ENCODE peak calls at places on chromosomes 12 and 14, in six cellular contexts. M, R, B, X, L and J are unnamed samples.

GRCh38 chr14:21940887-21941855 is 267.6 kb upstream of the OR4E1 start:
- DNase-seq in X (peak), B (no peak), R (no peak), L (peak), M (peak), J (no peak)

GRCh38 chr12:51855586-51856428 is 7.3 kb upstream of the FIGNL2 start:
- DNase-seq in X (no peak), B (no peak), L (no peak), M (peak), R (no peak), J (no peak)

GRCh38 chr14:62138593-62138992 is 376.4 kb downstream of the SNAPC1 start:
- DNase-seq in X (no peak), M (no peak), B (no peak), R (no peak), L (no peak), J (no peak)

GRCh38 chr14:59484611-59485174 is 376 bp downstream of the JKAMP start:
- DNase-seq in R (no peak), X (no peak), B (peak), L (no peak), M (no peak), J (no peak)

GRCh38 chr12:68370667-68371066 is 38.5 kb upstream of the MDM1 start:
- DNase-seq in L (no peak), X (no peak), R (no peak), M (no peak), B (no peak), J (no peak)

GRCh38 chr14:34994668-34995067 is 11.9 kb downstream of the SRP54 start:
- DNase-seq in L (no peak), B (no peak), X (no peak), M (no peak), R (no peak), J (no peak)

GRCh38 chr14:54138024-54138353 is 181.4 kb upstream of the BMP4 start:
- DNase-seq in X (no peak), R (no peak), B (no peak), L (no peak), M (no peak), J (no peak)

GRCh38 chr14:104362761-104363605 is 216.6 kb upstream of the C14orf180 start:
- DNase-seq in L (no peak), B (no peak), R (no peak), X (no peak), M (no peak), J (peak)

GRCh38 chr14:104084251-104085002 is 1.1 kb upstream of the ASPG start:
- DNase-seq in R (no peak), X (peak), M (no peak), L (no peak), B (no peak), J (peak)

GRCh38 chr14:78173266-78174001 is 3.3 kb downstream of the NRXN3 start:
- DNase-seq in B (no peak), X (no peak), R (no peak), M (no peak), L (no peak), J (no peak)

GRCh38 chr14:94888108-94888507 is 118.2 kb upstream of the GSC start:
- DNase-seq in B (no peak), R (no peak), L (no peak), X (peak), M (no peak), J (no peak)

GRCh38 chr12:111355181-111355925 is 13.5 kb downstream of the PHETA1 start:
- DNase-seq in R (no peak), M (no peak), L (no peak), B (no peak), X (no peak), J (no peak)

GRCh38 chr14:102262894-102263462 is 42.0 kb downstream of the MOK start:
- DNase-seq in R (no peak), X (no peak), L (peak), M (peak), B (peak), J (no peak)

GRCh38 chr14:100747021-100747586 is 20.4 kb downstream of the DLK1 start:
- DNase-seq in M (no peak), L (peak), B (peak), X (no peak), R (no peak), J (peak)

GRCh38 chr14:97298775-97299174 is 501.6 kb downstream of the VRK1 start:
- DNase-seq in R (no peak), M (no peak), L (no peak), X (no peak), B (no peak), J (no peak)

GRCh38 chr14:77033622-77034521 is 5.4 kb upstream of the IRF2BPL start:
- DNase-seq in B (peak), X (peak), R (peak), L (peak), M (peak), J (peak)

GRCh38 chr14:26694521-26694920 is 96.7 kb upstream of the NOVA1 start:
- DNase-seq in X (no peak), B (no peak), L (no peak), M (no peak), R (no peak), J (no peak)

GRCh38 chr12:50924439-50925341 is 27.7 kb upstream of the HIGD1C start:
- DNase-seq in R (peak), X (peak), L (peak), B (peak), M (peak), J (peak)

GRCh38 chr12:9273276-9273675 is 65.1 kb upstream of the PZP start:
- DNase-seq in X (no peak), B (peak), L (peak), M (no peak), R (no peak), J (no peak)

GRCh38 chr12:6115389-6115788 is 9.1 kb downstream of the VWF start:
- DNase-seq in L (no peak), M (no peak), R (no peak), B (no peak), X (no peak), J (no peak)